ENCODE peak calls at places on chromosomes 4 and X, in nine cellular contexts. One of them, this sample, is unnamed. For H3K4me1, the result is how much of the 10 kb centered on the place peaks cover.

GRCh38 chr4:56976878-56977320 is 507 bp downstream of the NOA1 start:
- DNase-seq in right atrium auricular region: no peak
- DNase-seq in left lung: peak
- DNase-seq in mucosa of descending colon: peak
- DNase-seq in NT2/D1: no peak
- DNase-seq in cardiac muscle cell: no peak
- DNase-seq in lung: peak
- DNase-seq in effector memory CD4-positive, alpha-beta T cell: peak
- DNase-seq in ovary: no peak
- DNase-seq in this sample: peak

GRCh38 chrX:29690061-29690460 is 525.3 kb upstream of the MAGEB2 start:
- DNase-seq in cardiac muscle cell: peak
- DNase-seq in NT2/D1: no peak
- DNase-seq in right atrium auricular region: no peak
- DNase-seq in effector memory CD4-positive, alpha-beta T cell: no peak
- DNase-seq in ovary: no peak
- DNase-seq in mucosa of descending colon: no peak
- DNase-seq in left lung: no peak
- DNase-seq in lung: no peak
- DNase-seq in this sample: no peak

GRCh38 chr4:187685247-187685646 is 310.3 kb upstream of the ZFP42 start:
- DNase-seq in NT2/D1: no peak
- DNase-seq in effector memory CD4-positive, alpha-beta T cell: no peak
- DNase-seq in mucosa of descending colon: no peak
- DNase-seq in ovary: no peak
- DNase-seq in lung: no peak
- DNase-seq in right atrium auricular region: no peak
- DNase-seq in left lung: no peak
- DNase-seq in cardiac muscle cell: no peak
- DNase-seq in this sample: no peak

GRCh38 chrX:39443240-39443639 is 642.0 kb downstream of the MID1IP1 start:
- DNase-seq in left lung: no peak
- DNase-seq in lung: no peak
- DNase-seq in cardiac muscle cell: no peak
- DNase-seq in NT2/D1: no peak
- DNase-seq in right atrium auricular region: no peak
- DNase-seq in mucosa of descending colon: no peak
- DNase-seq in effector memory CD4-positive, alpha-beta T cell: no peak
- DNase-seq in ovary: no peak
- DNase-seq in this sample: no peak

GRCh38 chr4:5758741-5759140 is 47.7 kb downstream of the EVC start:
- DNase-seq in mucosa of descending colon: no peak
- DNase-seq in cardiac muscle cell: peak
- DNase-seq in lung: no peak
- DNase-seq in effector memory CD4-positive, alpha-beta T cell: no peak
- DNase-seq in right atrium auricular region: peak
- DNase-seq in ovary: no peak
- DNase-seq in left lung: no peak
- DNase-seq in NT2/D1: no peak
- DNase-seq in this sample: no peak

GRCh38 chrX:110795645-110796510 is at the start of gene CHRDL1:
- DNase-seq in mucosa of descending colon: peak
- DNase-seq in cardiac muscle cell: no peak
- DNase-seq in ovary: peak
- DNase-seq in lung: no peak
- DNase-seq in NT2/D1: peak
- DNase-seq in right atrium auricular region: no peak
- DNase-seq in effector memory CD4-positive, alpha-beta T cell: no peak
- DNase-seq in left lung: peak
- DNase-seq in this sample: peak

GRCh38 chr4:10200869-10201268 is 84.3 kb upstream of the WDR1 start:
- DNase-seq in cardiac muscle cell: no peak
- DNase-seq in right atrium auricular region: no peak
- DNase-seq in ovary: no peak
- DNase-seq in left lung: no peak
- DNase-seq in NT2/D1: no peak
- DNase-seq in mucosa of descending colon: no peak
- DNase-seq in lung: peak
- DNase-seq in effector memory CD4-positive, alpha-beta T cell: no peak
- DNase-seq in this sample: no peak

GRCh38 chr4:146638801-146639351 is at the start of gene POU4F2:
- DNase-seq in left lung: peak
- DNase-seq in ovary: no peak
- DNase-seq in cardiac muscle cell: peak
- DNase-seq in effector memory CD4-positive, alpha-beta T cell: no peak
- DNase-seq in mucosa of descending colon: no peak
- DNase-seq in NT2/D1: no peak
- DNase-seq in lung: no peak
- DNase-seq in right atrium auricular region: no peak
- DNase-seq in this sample: peak

GRCh38 chrX:28880136-28880535 is 292.9 kb downstream of the IL1RAPL1 start:
- DNase-seq in ovary: no peak
- DNase-seq in effector memory CD4-positive, alpha-beta T cell: no peak
- DNase-seq in right atrium auricular region: no peak
- DNase-seq in cardiac muscle cell: peak
- DNase-seq in lung: no peak
- DNase-seq in left lung: no peak
- DNase-seq in mucosa of descending colon: no peak
- DNase-seq in NT2/D1: peak
- DNase-seq in this sample: no peak

GRCh38 chr4:123346330-123346940 is 50.2 kb upstream of the SPRY1 start:
- DNase-seq in NT2/D1: no peak
- DNase-seq in right atrium auricular region: no peak
- DNase-seq in mucosa of descending colon: no peak
- DNase-seq in ovary: no peak
- DNase-seq in cardiac muscle cell: no peak
- DNase-seq in left lung: no peak
- DNase-seq in effector memory CD4-positive, alpha-beta T cell: no peak
- DNase-seq in lung: no peak
- DNase-seq in this sample: no peak

GRCh38 chrX:111244238-111244750 is 26.0 kb downstream of the CAPN6 start:
- DNase-seq in effector memory CD4-positive, alpha-beta T cell: no peak
- DNase-seq in right atrium auricular region: no peak
- DNase-seq in ovary: no peak
- DNase-seq in cardiac muscle cell: peak
- DNase-seq in mucosa of descending colon: no peak
- DNase-seq in left lung: no peak
- DNase-seq in NT2/D1: no peak
- DNase-seq in lung: no peak
- DNase-seq in this sample: no peak

DNA sequence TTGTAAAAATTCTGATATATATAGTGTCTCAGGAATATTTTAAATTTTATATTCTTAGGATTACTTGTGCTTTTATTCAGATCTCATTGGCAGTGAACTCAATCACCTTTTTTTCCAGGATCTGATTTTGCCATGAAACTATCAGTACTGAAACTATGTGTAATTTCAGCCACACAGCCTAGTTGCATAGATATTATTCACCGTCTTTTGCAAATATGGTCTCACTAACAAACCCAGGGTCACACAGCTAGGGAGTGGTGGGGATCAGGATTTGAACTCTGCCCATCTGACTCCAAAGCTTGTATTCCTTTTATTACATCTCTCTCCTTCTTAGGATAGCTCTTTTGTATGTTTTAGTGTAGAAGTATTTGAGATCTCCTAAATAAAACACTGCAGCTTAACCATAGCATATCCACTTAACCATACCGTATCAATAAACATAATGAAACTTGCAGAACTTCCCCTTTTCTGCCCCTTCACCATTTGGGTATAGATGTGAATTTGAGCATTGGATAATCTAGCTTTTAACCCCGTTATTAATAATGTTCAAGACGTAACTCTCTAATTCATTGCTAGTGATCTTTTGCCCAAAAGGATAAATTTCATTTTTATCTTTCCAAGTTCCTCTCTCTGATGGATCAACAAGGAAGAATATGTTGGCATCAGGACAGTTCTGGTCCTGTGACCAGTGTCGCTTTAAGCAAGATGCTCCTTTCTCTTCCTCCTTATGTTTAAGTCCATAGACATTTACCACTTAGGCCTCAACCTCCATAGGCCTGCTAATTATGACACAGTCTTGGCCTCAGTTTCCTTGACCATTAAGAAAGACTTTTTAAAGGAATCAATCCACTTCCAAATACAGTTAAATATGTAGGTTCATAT is 74.6 kb downstream of the RAPGEF2 start:
- DNase-seq in ovary: no peak
- DNase-seq in cardiac muscle cell: no peak
- DNase-seq in mucosa of descending colon: peak
- DNase-seq in effector memory CD4-positive, alpha-beta T cell: no peak
- DNase-seq in NT2/D1: no peak
- DNase-seq in lung: no peak
- DNase-seq in right atrium auricular region: no peak
- DNase-seq in left lung: no peak
- DNase-seq in this sample: no peak
- H3K4me1 ChIP-seq in ovary: under half
- H3K4me1 ChIP-seq in cardiac muscle cell: half or more
- H3K4me1 ChIP-seq in mucosa of descending colon: under half
- H3K4me1 ChIP-seq in effector memory CD4-positive, alpha-beta T cell: under half
- H3K4me1 ChIP-seq in NT2/D1: under half
- H3K4me1 ChIP-seq in lung: under half
- H3K4me1 ChIP-seq in right atrium auricular region: half or more
- H3K4me1 ChIP-seq in left lung: under half
- H3K4me1 ChIP-seq in this sample: under half

DNA sequence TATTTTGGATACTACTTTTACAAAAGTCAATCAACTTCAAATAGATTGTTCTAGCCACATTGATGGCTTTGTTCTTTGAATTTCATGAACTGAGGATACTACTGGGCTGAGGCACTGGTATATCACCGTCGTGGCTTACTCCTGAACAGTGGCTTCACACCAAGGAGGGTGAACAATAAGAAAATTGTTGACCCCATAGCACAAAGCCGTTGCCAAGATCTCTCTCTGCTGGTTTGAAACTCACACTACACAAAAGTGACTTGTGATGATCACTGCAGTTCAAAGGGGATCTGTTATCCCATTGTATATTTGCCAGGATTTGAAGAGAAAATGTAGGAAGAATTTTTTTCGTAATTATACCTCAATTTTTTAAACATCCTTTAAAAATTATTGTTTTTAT is 119.6 kb downstream of the PDLIM5 start:
- DNase-seq in right atrium auricular region: no peak
- DNase-seq in mucosa of descending colon: no peak
- DNase-seq in left lung: no peak
- DNase-seq in NT2/D1: no peak
- DNase-seq in effector memory CD4-positive, alpha-beta T cell: no peak
- DNase-seq in lung: no peak
- DNase-seq in cardiac muscle cell: no peak
- DNase-seq in ovary: no peak
- DNase-seq in this sample: no peak
- H3K4me1 ChIP-seq in right atrium auricular region: under half
- H3K4me1 ChIP-seq in mucosa of descending colon: under half
- H3K4me1 ChIP-seq in left lung: under half
- H3K4me1 ChIP-seq in NT2/D1: under half
- H3K4me1 ChIP-seq in effector memory CD4-positive, alpha-beta T cell: under half
- H3K4me1 ChIP-seq in lung: under half
- H3K4me1 ChIP-seq in cardiac muscle cell: under half
- H3K4me1 ChIP-seq in ovary: under half
- H3K4me1 ChIP-seq in this sample: under half

DNA sequence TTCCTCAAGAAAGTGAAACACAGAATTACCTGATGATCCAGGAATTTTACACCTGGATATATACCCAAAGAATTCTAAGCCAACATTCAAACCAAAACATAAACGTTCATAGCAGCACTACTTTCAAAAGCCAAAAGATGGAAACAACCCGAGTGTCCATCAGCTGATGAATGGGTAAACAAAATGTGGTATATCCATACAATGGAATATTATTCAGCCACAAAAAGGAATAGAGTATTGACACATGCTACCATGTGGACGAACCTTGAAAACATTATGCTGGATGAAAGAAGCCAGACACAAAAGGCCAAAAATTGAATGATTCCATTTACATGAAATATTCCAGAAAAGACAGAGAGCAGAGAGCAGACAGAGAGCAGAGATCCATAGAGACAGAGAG is 52.0 kb downstream of the IRF2 start:
- DNase-seq in NT2/D1: no peak
- DNase-seq in right atrium auricular region: no peak
- DNase-seq in cardiac muscle cell: no peak
- DNase-seq in lung: no peak
- DNase-seq in ovary: no peak
- DNase-seq in effector memory CD4-positive, alpha-beta T cell: no peak
- DNase-seq in left lung: no peak
- DNase-seq in mucosa of descending colon: no peak
- DNase-seq in this sample: no peak
- H3K4me1 ChIP-seq in NT2/D1: under half
- H3K4me1 ChIP-seq in right atrium auricular region: half or more
- H3K4me1 ChIP-seq in cardiac muscle cell: under half
- H3K4me1 ChIP-seq in lung: under half
- H3K4me1 ChIP-seq in ovary: under half
- H3K4me1 ChIP-seq in effector memory CD4-positive, alpha-beta T cell: under half
- H3K4me1 ChIP-seq in left lung: under half
- H3K4me1 ChIP-seq in mucosa of descending colon: under half
- H3K4me1 ChIP-seq in this sample: under half

GRCh38 chr4:124710253-124710849 is 2.2 kb downstream of the ANKRD50 start:
- DNase-seq in left lung: no peak
- DNase-seq in right atrium auricular region: no peak
- DNase-seq in ovary: no peak
- DNase-seq in lung: no peak
- DNase-seq in effector memory CD4-positive, alpha-beta T cell: no peak
- DNase-seq in NT2/D1: no peak
- DNase-seq in cardiac muscle cell: peak
- DNase-seq in mucosa of descending colon: no peak
- DNase-seq in this sample: peak

GRCh38 chr4:124711469-124712416 is 789 bp downstream of the ANKRD50 start:
- DNase-seq in ovary: no peak
- DNase-seq in right atrium auricular region: peak
- DNase-seq in left lung: no peak
- DNase-seq in cardiac muscle cell: peak
- DNase-seq in lung: peak
- DNase-seq in mucosa of descending colon: peak
- DNase-seq in effector memory CD4-positive, alpha-beta T cell: peak
- DNase-seq in NT2/D1: peak
- DNase-seq in this sample: peak

GRCh38 chr4:124712417-124713212 is at the start of gene ANKRD50:
- DNase-seq in lung: peak
- DNase-seq in left lung: peak
- DNase-seq in effector memory CD4-positive, alpha-beta T cell: peak
- DNase-seq in cardiac muscle cell: peak
- DNase-seq in ovary: peak
- DNase-seq in mucosa of descending colon: peak
- DNase-seq in right atrium auricular region: peak
- DNase-seq in NT2/D1: peak
- DNase-seq in this sample: peak

GRCh38 chr4:124710911-124711310 is 1.6 kb downstream of the ANKRD50 start:
- DNase-seq in ovary: no peak
- DNase-seq in NT2/D1: no peak
- DNase-seq in left lung: no peak
- DNase-seq in lung: no peak
- DNase-seq in effector memory CD4-positive, alpha-beta T cell: no peak
- DNase-seq in mucosa of descending colon: peak
- DNase-seq in cardiac muscle cell: peak
- DNase-seq in right atrium auricular region: no peak
- DNase-seq in this sample: no peak

DNA sequence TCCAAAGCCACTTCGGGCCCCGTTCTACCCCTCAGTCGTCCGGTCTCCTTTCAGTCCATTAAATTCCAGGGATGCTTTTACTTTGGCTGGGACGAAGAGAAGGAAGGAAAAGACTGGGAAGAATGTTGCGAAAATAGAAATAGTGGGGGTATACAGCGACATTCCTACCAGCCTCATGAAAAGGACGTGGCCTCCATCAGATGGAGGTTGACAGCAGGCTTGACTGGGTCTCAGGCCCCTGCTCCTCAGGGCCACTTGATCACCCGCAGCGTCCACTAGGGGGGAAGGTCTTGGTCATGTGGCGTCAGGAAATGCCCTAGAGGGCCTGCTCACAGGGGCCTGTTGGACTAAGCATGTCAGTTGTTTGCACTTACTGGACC is 671 bp upstream of the ANKRD50 start:
- DNase-seq in left lung: peak
- DNase-seq in cardiac muscle cell: peak
- DNase-seq in NT2/D1: peak
- DNase-seq in right atrium auricular region: peak
- DNase-seq in mucosa of descending colon: peak
- DNase-seq in effector memory CD4-positive, alpha-beta T cell: no peak
- DNase-seq in ovary: peak
- DNase-seq in lung: peak
- DNase-seq in this sample: peak
- H3K4me1 ChIP-seq in left lung: under half
- H3K4me1 ChIP-seq in cardiac muscle cell: under half
- H3K4me1 ChIP-seq in NT2/D1: under half
- H3K4me1 ChIP-seq in right atrium auricular region: under half
- H3K4me1 ChIP-seq in mucosa of descending colon: under half
- H3K4me1 ChIP-seq in effector memory CD4-positive, alpha-beta T cell: under half
- H3K4me1 ChIP-seq in ovary: under half
- H3K4me1 ChIP-seq in lung: under half
- H3K4me1 ChIP-seq in this sample: under half